ENCODE peak calls at places on chromosome 21, in five cellular contexts. X, U, N, G and F are unnamed samples.
A peak's percentile ranks its signal among the peaks of the same experiment; 100 is the strongest.

GRCh38 chr21:37521658-37522057 is 155.1 kb downstream of the DYRK1A start:
- DNase-seq in X (no peak), U (no peak), N (no peak), G (no peak), F (no peak)

GRCh38 chr21:45403825-45404725 is 890 bp upstream of the COL18A1 start:
- DNase-seq in X (peak; percentile 36), U (no peak), N (no peak), G (peak; percentile 61), F (no peak)

GRCh38 chr21:41777934-41778815 is 11.3 kb upstream of the RIPK4 start:
- DNase-seq in X (peak; percentile 81), U (peak; percentile 71), N (peak; percentile 15), G (peak; percentile 92), F (peak; percentile 85)

GRCh38 chr21:44653656-44654575 is 543 bp downstream of the KRTAP12-4 start:
- DNase-seq in X (no peak), U (no peak), N (no peak), G (no peak), F (no peak)

GRCh38 chr21:33268736-33269441 is 2.7 kb downstream of the IL10RB start:
- DNase-seq in X (no peak), U (no peak), N (peak; percentile 26), G (peak; percentile 23), F (no peak)

GRCh38 chr21:41933259-41934079 is 20.3 kb downstream of the C2CD2 start:
- DNase-seq in X (no peak), U (no peak), N (no peak), G (no peak), F (no peak)

GRCh38 chr21:45836694-45837670 is 144.6 kb upstream of the COL6A1 start:
- DNase-seq in X (no peak), U (no peak), N (no peak), G (no peak), F (no peak)

GRCh38 chr21:45001134-45002095 is 61.6 kb downstream of the SLX9 start:
- DNase-seq in X (no peak), U (no peak), N (no peak), G (peak; percentile 91), F (peak; percentile 77)

GRCh38 chr21:46191257-46191685 is 7.0 kb upstream of the SPATC1L start:
- DNase-seq in X (peak; percentile 18), U (no peak), N (no peak), G (peak; percentile 83), F (peak; percentile 38)

GRCh38 chr21:40204956-40205355 is 337.7 kb downstream of the PCP4 start:
- DNase-seq in X (no peak), U (peak; percentile 40), N (no peak), G (no peak), F (no peak)

GRCh38 chr21:44405091-44405947 is 50.0 kb upstream of the LRRC3 start:
- DNase-seq in X (no peak), U (no peak), N (no peak), G (no peak), F (no peak)

GRCh38 chr21:45612096-45613019 is 31.2 kb upstream of the PCBP3 start:
- DNase-seq in X (no peak), U (no peak), N (no peak), G (peak; percentile 87), F (peak; percentile 93)

GRCh38 chr21:45264146-45264918 is 23.4 kb downstream of the POFUT2 start:
- DNase-seq in X (no peak), U (no peak), N (no peak), G (peak; percentile 0), F (no peak)

GRCh38 chr21:45630066-45630694 is 13.3 kb upstream of the PCBP3 start:
- DNase-seq in X (no peak), U (no peak), N (no peak), G (no peak), F (no peak)

GRCh38 chr21:24939288-24939687 is 668.0 kb downstream of the MRPL39 start:
- DNase-seq in X (no peak), U (no peak), N (no peak), G (no peak), F (no peak)

GRCh38 chr21:45640888-45641479 is 2.5 kb upstream of the PCBP3 start:
- DNase-seq in X (no peak), U (no peak), N (peak; percentile 16), G (peak; percentile 92), F (peak; percentile 5)

GRCh38 chr21:39885119-39885848 is 18.0 kb downstream of the PCP4 start:
- DNase-seq in X (peak; percentile 24), U (peak; percentile 97), N (no peak), G (peak; percentile 46), F (no peak)

GRCh38 chr21:45560106-45561021 is 18.1 kb upstream of the SLC19A1 start:
- DNase-seq in X (peak; percentile 9), U (no peak), N (no peak), G (no peak), F (no peak)

GRCh38 chr21:42571391-42572150 is 57.9 kb downstream of the SLC37A1 start:
- DNase-seq in X (no peak), U (no peak), N (no peak), G (no peak), F (no peak)

GRCh38 chr21:34836103-34836932 is 167.5 kb downstream of the CLIC6 start:
- DNase-seq in X (peak; percentile 53), U (no peak), N (peak; percentile 21), G (peak; percentile 100), F (peak; percentile 99)

GRCh38 chr21:42135386-42136040 is 64.4 kb downstream of the UMODL1 start:
- DNase-seq in X (no peak), U (no peak), N (no peak), G (no peak), F (no peak)

GRCh38 chr21:37460196-37460595 is 93.6 kb downstream of the DYRK1A start:
- DNase-seq in X (no peak), U (no peak), N (no peak), G (no peak), F (no peak)

GRCh38 chr21:43814215-43815106 is 25.1 kb downstream of the RRP1 start:
- DNase-seq in X (no peak), U (no peak), N (no peak), G (no peak), F (no peak)

GRCh38 chr21:44897326-44898010 is 23.2 kb downstream of the ITGB2 start:
- DNase-seq in X (no peak), U (no peak), N (no peak), G (peak; percentile 33), F (no peak)